ENCODE peak calls at places on chromosome 4, in ten cellular contexts. Y, Z, X, P, Q, N, A, O, R and V are unnamed samples.
A peak's percentile ranks its signal among the peaks of the same experiment; 100 is the strongest.

GRCh38 chr4:47741200-47741599 is 96.7 kb downstream of the CORIN start:
- DNase-seq in A (no peak), Q (no peak), N (no peak), R (peak; percentile 72), X (peak; percentile 82), Y (no peak), P (no peak), Z (no peak), O (peak; percentile 68), V (no peak)

GRCh38 chr4:37728064-37728463 is 41.9 kb upstream of the RELL1 start:
- DNase-seq in P (no peak), N (no peak), X (no peak), A (no peak), Z (no peak), Q (no peak), O (no peak), Y (no peak), R (no peak), V (no peak)

GRCh38 chr4:37967749-37968148 is 7.6 kb downstream of the PTTG2 start:
- DNase-seq in O (peak; percentile 86), A (no peak), Y (no peak), Z (no peak), X (no peak), R (peak; percentile 69), P (no peak), Q (no peak), N (no peak), V (no peak)

GRCh38 chr4:113116414-113117345 is 67.2 kb downstream of the ANK2 start:
- DNase-seq in P (no peak), A (no peak), Z (no peak), R (no peak), Q (no peak), X (no peak), O (no peak), N (peak; percentile 36), Y (peak; percentile 52), V (no peak)

GRCh38 chr4:153488719-153489384 is 22.7 kb downstream of the TMEM131L start:
- DNase-seq in X (no peak), P (no peak), Y (no peak), R (no peak), Z (no peak), Q (peak; percentile 62), O (no peak), A (no peak), N (peak; percentile 54), V (peak; percentile 71)

GRCh38 chr4:123350191-123350544 is 46.4 kb upstream of the SPRY1 start:
- DNase-seq in P (peak; percentile 8), Q (peak; percentile 67), A (no peak), Z (no peak), N (peak; percentile 78), X (peak; percentile 18), O (peak; percentile 34), Y (no peak), R (peak; percentile 53), V (no peak)

GRCh38 chr4:3302164-3302785 is 9.5 kb downstream of the RGS12 start:
- DNase-seq in Z (peak; percentile 90), R (no peak), Y (peak; percentile 30), X (no peak), O (no peak), Q (peak; percentile 67), A (no peak), N (no peak), P (no peak), V (no peak)

GRCh38 chr4:20203508-20203907 is 48.2 kb upstream of the SLIT2 start:
- DNase-seq in A (peak; percentile 88), O (peak; percentile 81), X (peak; percentile 98), N (no peak), R (peak; percentile 83), P (no peak), Q (no peak), Z (no peak), Y (no peak), V (no peak)

GRCh38 chr4:25439913-25440477 is 62.9 kb downstream of the ANAPC4 start:
- DNase-seq in P (peak; percentile 66), Z (peak; percentile 35), Q (peak; percentile 78), N (peak; percentile 67), X (peak; percentile 75), A (peak; percentile 14), R (peak; percentile 88), O (peak; percentile 69), Y (no peak), V (peak; percentile 55)

GRCh38 chr4:138199568-138200235 is 42.4 kb downstream of the SLC7A11 start:
- DNase-seq in Q (peak; percentile 67), R (peak; percentile 54), A (no peak), X (no peak), O (no peak), N (no peak), Z (no peak), Y (no peak), P (no peak), V (no peak)

GRCh38 chr4:13521047-13521446 is 23.3 kb downstream of the NKX3-2 start:
- DNase-seq in N (no peak), Z (no peak), X (no peak), R (no peak), Q (no peak), P (no peak), Y (no peak), A (no peak), O (no peak), V (no peak)

GRCh38 chr4:8293131-8293975 is 23.8 kb downstream of the HTRA3 start:
- DNase-seq in A (no peak), Y (peak; percentile 41), N (no peak), Q (no peak), P (no peak), X (no peak), R (no peak), O (no peak), Z (no peak), V (peak; percentile 5)

GRCh38 chr4:121272526-121272925 is 108.3 kb downstream of the QRFPR start:
- DNase-seq in O (peak; percentile 76), A (no peak), P (no peak), R (peak; percentile 84), X (peak; percentile 48), Y (no peak), N (no peak), Z (no peak), Q (no peak), V (no peak)

GRCh38 chr4:6733358-6734164 is 17.6 kb downstream of the BLOC1S4 start:
- DNase-seq in O (no peak), P (no peak), Y (no peak), Q (peak; percentile 36), X (no peak), N (no peak), R (no peak), A (no peak), Z (no peak), V (no peak)

GRCh38 chr4:6606465-6607235 is 31.7 kb downstream of the MAN2B2 start:
- DNase-seq in A (no peak), Q (no peak), P (no peak), Z (no peak), N (no peak), O (no peak), X (no peak), R (no peak), Y (no peak), V (no peak)

GRCh38 chr4:74287164-74287563 is 21.1 kb upstream of the EPGN start:
- DNase-seq in A (no peak), Q (no peak), P (no peak), Y (no peak), Z (no peak), X (no peak), R (no peak), N (no peak), O (no peak), V (no peak)
- TF ChIP-seq CTCF in A (no peak), Q (no peak), P (no peak), Y (no peak), Z (no peak), X (no peak), R (no peak), N (no peak), O (no peak), V (no peak)

GRCh38 chr4:1376841-1377605 is 29.2 kb downstream of the NKX1-1 start:
- DNase-seq in R (no peak), A (no peak), P (no peak), Z (no peak), O (no peak), N (no peak), Q (no peak), X (no peak), Y (peak; percentile 48), V (peak; percentile 31)
- TF ChIP-seq CTCF in R (no peak), A (no peak), P (no peak), Z (no peak), O (no peak), N (peak; percentile 41), Q (no peak), X (no peak), Y (no peak), V (no peak)

GRCh38 chr4:26601204-26601603 is 17.3 kb downstream of the TBC1D19 start:
- DNase-seq in Q (no peak), Y (no peak), O (no peak), Z (no peak), R (no peak), P (no peak), X (no peak), N (no peak), A (no peak), V (no peak)
- TF ChIP-seq CTCF in Q (no peak), Y (no peak), O (no peak), Z (no peak), R (no peak), P (no peak), X (no peak), N (no peak), A (no peak), V (no peak)

GRCh38 chr4:176671532-176671931 is 121.2 kb downstream of the VEGFC start:
- DNase-seq in P (no peak), A (no peak), Y (no peak), Z (no peak), Q (no peak), O (peak; percentile 88), N (no peak), X (no peak), R (peak; percentile 8), V (no peak)

GRCh38 chr4:176664964-176665363 is 127.8 kb downstream of the VEGFC start:
- DNase-seq in O (no peak), R (no peak), N (no peak), Q (no peak), Y (no peak), Z (no peak), X (no peak), P (no peak), A (no peak), V (no peak)

GRCh38 chr4:176668324-176668723 is 124.4 kb downstream of the VEGFC start:
- DNase-seq in P (no peak), O (no peak), A (no peak), R (peak; percentile 18), N (no peak), X (no peak), Z (no peak), Y (no peak), Q (no peak), V (no peak)
- TF ChIP-seq CTCF in P (no peak), O (no peak), A (no peak), R (no peak), N (no peak), X (no peak), Z (no peak), Y (no peak), Q (no peak), V (no peak)